ENCODE peak calls at places on chromosomes 6 and 20, in four cellular contexts. T, J, B and Y are unnamed samples.

GRCh38 chr20:10922521-10922920 is 248.7 kb upstream of the JAG1 start:
- DNase-seq in B (no peak), T (no peak), J (no peak), Y (no peak)

GRCh38 chr6:53862517-53863457 is 68.0 kb downstream of the LRRC1 start:
- DNase-seq in J (peak), T (no peak), B (no peak), Y (peak)

GRCh38 chr20:58647162-58647813 is 3.8 kb upstream of the STX16 start:
- DNase-seq in T (peak), J (no peak), B (no peak), Y (no peak)

GRCh38 chr6:134984821-134985220 is 34.9 kb upstream of the ALDH8A1 start:
- DNase-seq in T (no peak), J (peak), B (no peak), Y (peak)

GRCh38 chr6:17086469-17086868 is 15.4 kb upstream of the STMND1 start:
- DNase-seq in B (peak), T (peak), J (peak), Y (peak)

GRCh38 chr6:111564482-111564945 is 41.2 kb downstream of the TRAF3IP2 start:
- DNase-seq in B (no peak), T (no peak), J (peak), Y (peak)

GRCh38 chr6:68776382-68776781 is 141.3 kb downstream of the ADGRB3 start:
- DNase-seq in B (no peak), T (no peak), J (no peak), Y (no peak)

GRCh38 chr6:144845181-144845580 is 560.0 kb downstream of the UTRN start:
- DNase-seq in T (no peak), B (no peak), J (peak), Y (no peak)

GRCh38 chr6:45677381-45677992 is 299.8 kb upstream of the SUPT3H start:
- DNase-seq in J (peak), T (no peak), B (no peak), Y (peak)

GRCh38 chr6:28336284-28337024 is 506 bp upstream of the ZSCAN31 start:
- DNase-seq in T (no peak), B (no peak), J (peak), Y (peak)

GRCh38 chr20:41150664-41151063 is 13.3 kb downstream of the PLCG1 start:
- DNase-seq in T (no peak), B (no peak), J (no peak), Y (peak)

GRCh38 chr20:49479785-49480184 is 2.7 kb downstream of the KCNB1 start:
- DNase-seq in B (no peak), J (no peak), T (peak), Y (no peak)

GRCh38 chr6:12801141-12801540 is 84.6 kb downstream of the PHACTR1 start:
- DNase-seq in J (peak), T (no peak), B (no peak), Y (peak)

GRCh38 chr20:25269057-25269832 is 21.4 kb downstream of the PYGB start:
- DNase-seq in T (peak), B (no peak), J (no peak), Y (no peak)

GRCh38 chr6:39370021-39370420 is 47.5 kb upstream of the KCNK16 start:
- DNase-seq in J (no peak), T (no peak), B (no peak), Y (peak)

GRCh38 chr6:107569456-107569855 is 79.5 kb downstream of the SOBP start:
- DNase-seq in T (no peak), J (no peak), B (no peak), Y (no peak)
- TF ChIP-seq CTCF in T (no peak), J (no peak), B (no peak), Y (no peak)

GRCh38 chr20:46013826-46014516 is 5.3 kb downstream of the MMP9 start:
- DNase-seq in B (peak), J (no peak), T (no peak), Y (no peak)
- H3K4me3 ChIP-seq in B (no peak), J (no peak), T (no peak), Y (no peak)

DNA sequence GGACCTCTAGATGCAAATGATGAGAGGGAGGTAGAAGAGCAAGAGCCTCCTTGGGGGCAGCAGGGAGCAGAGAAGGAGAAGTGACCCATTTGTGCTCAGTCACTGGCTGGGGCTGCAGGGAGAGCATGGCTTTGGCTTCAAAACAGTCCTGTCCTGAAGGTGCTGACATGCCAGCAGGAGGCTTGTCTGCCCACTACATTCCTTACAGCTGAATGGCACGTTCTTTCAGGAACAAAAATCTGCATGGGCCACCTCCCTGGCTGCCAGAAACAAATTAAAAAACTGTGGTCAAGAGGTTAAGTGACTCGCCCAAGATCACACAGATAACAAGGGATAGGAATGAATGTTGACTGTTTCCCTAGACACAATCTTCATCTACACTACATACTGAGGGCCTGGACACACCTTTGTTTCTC is 188.8 kb downstream of the HIVEP2 start:
- DNase-seq in B (no peak), J (peak), T (no peak), Y (peak)
- TF ChIP-seq CTCF in B (no peak), J (no peak), T (no peak), Y (no peak)

GRCh38 chr6:107493158-107494057 is 3.5 kb downstream of the SOBP start:
- DNase-seq in J (peak), T (no peak), B (no peak), Y (peak)
- H3K4me3 ChIP-seq in J (peak), T (no peak), B (no peak), Y (no peak)

DNA sequence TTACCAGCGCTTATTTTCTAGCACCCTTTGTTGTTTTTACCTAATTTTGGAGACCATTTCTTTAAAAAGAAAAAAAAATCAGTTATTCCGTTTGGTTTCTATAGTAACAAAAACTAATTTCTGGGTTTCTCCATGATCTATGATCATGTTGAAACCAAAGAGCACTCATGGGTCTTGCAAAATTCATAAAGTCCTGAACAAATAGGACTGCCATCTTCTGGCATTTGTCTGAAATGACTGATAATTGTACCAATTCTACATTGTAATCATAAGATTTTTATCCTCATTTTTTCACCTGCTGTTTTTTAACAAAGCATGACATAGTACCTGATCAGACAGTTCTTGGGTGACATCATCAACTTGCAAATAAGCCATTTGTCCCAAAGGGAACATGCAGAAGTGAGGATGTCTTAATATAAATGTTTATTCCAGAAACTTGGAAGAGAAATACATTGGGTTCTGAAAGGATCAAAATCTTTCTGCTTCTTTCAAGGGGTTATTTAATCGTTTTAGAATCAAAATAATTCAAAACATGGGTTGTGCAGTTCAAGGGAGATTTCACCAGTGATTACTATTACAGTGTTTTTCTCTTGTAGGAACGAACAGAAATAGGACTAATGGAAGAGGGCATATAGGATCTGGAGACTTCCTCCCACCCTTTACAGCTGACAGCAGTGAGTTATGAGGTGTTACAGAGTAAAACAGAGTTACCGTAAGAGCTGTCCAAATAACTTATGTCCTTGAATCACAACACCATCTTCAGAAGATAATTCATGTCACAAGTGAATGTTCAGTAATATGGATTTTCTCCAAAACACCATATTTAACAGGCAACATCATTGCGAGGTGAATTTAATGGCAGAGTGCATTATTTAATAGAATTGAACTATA is 87.1 kb upstream of the GJE1 start:
- DNase-seq in B (no peak), T (no peak), J (peak), Y (peak)
- TF ChIP-seq CTCF in B (no peak), T (peak), J (no peak), Y (peak)

GRCh38 chr20:51978081-51978501 is 175.8 kb upstream of the SALL4 start:
- DNase-seq in T (no peak), J (no peak), B (no peak), Y (no peak)
- H3K4me3 ChIP-seq in T (no peak), J (no peak), B (no peak), Y (no peak)

DNA sequence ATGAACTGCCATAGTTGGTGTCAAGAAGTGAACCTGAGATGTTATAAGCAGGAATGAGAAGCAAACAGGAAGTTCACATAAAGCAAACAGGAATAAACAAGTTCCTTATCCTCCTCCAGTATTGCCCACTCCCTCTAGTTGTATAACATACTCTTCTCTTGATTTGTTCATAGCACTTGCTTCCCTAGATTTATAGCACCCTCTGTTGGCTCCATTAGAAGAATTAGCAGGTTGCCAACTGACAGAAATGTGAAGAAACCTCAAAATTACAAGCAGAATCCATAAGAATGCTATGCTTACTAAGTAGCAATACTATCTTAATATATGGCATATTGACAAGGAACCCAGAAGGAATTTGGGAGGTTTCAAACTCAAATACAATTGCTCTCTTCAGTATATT is 195.4 kb downstream of the TBX18 start:
- DNase-seq in T (no peak), J (peak), B (no peak), Y (peak)
- TF ChIP-seq CTCF in T (peak), J (peak), B (no peak), Y (peak)

GRCh38 chr6:109452181-109452580 is 3.4 kb downstream of the MICAL1 start:
- DNase-seq in T (no peak), J (no peak), B (no peak), Y (no peak)

GRCh38 chr6:109454483-109455160 is 950 bp downstream of the MICAL1 start:
- DNase-seq in T (no peak), B (no peak), J (peak), Y (peak)

GRCh38 chr6:109455161-109455501 is 441 bp downstream of the MICAL1 start:
- DNase-seq in B (no peak), T (no peak), J (no peak), Y (no peak)

GRCh38 chr6:109453156-109453555 is 2.4 kb downstream of the MICAL1 start:
- DNase-seq in B (no peak), J (no peak), T (no peak), Y (no peak)

DNA sequence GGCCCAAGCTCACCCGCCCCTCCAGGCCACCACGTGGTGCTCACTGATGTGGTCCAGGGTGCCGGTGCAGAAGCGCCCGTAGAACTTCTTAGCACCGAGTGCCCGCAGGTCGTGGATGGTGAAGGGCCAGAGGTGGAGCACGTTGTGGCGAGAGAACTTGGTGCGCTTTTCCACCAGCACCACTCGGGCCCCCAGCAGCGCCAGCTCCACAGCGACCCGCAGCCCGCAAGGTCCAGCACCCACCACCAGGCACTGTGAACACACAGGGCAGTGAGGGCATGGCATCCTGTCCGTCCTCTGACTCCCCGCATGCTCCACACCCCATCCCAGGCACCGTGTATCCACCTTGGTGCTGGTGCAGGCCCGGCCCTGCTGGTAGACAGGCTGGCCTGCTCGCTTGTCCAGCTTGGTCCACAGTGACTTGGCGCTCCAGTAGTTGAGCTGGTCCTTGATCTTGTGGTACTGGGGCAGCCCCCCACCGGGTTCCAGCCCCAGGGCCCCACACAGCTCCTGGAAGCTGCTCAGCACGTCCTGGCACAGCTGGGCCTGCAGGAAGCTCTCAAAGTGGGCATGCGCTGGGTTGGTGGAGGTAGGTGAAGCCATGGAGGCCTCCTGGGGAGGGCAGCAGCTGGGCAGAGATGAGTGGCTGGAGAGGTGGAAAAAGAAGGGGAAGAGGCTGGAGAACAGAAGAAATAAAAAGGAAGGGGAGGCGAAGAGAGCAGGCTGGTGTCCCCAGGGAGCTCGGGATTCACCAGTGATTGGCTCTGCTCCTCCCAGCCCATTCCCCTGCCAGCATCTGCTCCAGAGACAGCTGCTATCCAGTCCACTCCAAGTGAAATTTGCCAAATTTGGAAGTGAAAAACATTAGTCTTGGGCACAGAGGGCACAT is 1.7 kb downstream of the MICAL1 start:
- DNase-seq in T (no peak), J (no peak), B (no peak), Y (no peak)
- H3K4me3 ChIP-seq in T (no peak), J (peak), B (no peak), Y (peak)

GRCh38 chr20:34709836-34710567 is 5.9 kb downstream of the TP53INP2 start:
- DNase-seq in B (peak), T (peak), J (peak), Y (peak)
- TF ChIP-seq CTCF in B (no peak), T (peak), J (no peak), Y (peak)

GRCh38 chr6:27073441-27073840 is 174.1 kb upstream of the PRSS16 start:
- DNase-seq in T (no peak), B (no peak), J (no peak), Y (no peak)

GRCh38 chr6:27076116-27076515 is 171.4 kb upstream of the PRSS16 start:
- DNase-seq in B (no peak), T (no peak), J (no peak), Y (no peak)

GRCh38 chr6:27081188-27081587 is 166.3 kb upstream of the PRSS16 start:
- DNase-seq in T (no peak), B (no peak), J (no peak), Y (no peak)

GRCh38 chr6:27081931-27082330 is 165.6 kb upstream of the PRSS16 start:
- DNase-seq in T (no peak), B (no peak), J (no peak), Y (no peak)

DNA sequence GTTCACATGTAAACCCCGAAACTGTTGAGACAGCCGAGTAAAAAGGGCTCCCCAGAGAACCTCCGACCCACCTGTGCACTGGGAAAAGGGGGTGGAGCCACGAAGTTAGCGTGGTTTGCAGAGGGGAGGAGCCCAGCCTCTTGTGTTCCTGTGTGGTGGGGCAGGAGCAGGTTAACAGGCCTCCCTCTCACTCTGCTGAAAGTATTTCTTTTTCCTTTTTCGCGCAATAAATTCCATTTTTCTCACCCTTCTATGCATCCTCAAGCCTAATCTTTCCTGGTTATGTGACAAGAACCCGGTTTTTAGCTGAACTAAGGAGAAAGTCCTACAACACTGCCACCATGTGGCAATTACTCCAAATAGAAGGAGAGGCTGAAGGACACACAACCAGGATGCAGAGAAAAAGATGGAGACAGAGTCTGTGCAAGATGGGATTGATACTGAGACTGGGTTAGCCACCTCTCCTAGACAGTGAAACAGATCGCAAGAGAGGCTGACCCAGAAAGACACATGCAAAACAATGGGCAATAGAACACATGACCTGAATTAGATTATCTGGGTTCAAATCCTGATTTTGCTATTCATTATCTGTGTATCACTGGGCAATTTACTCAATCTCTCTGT is 168.7 kb upstream of the PRSS16 start:
- DNase-seq in T (peak), B (peak), J (peak), Y (peak)
- H3K4me3 ChIP-seq in T (peak), B (no peak), J (peak), Y (peak)